ENCODE peak calls at places on chromosomes 2 and 18, in nine cellular contexts. One of them, this sample, is unnamed.

GRCh38 chr18:6807504-6808257 is 78.2 kb downstream of the ARHGAP28 start:
- DNase-seq in T-cell: no peak
- DNase-seq in right cardiac atrium: no peak
- DNase-seq in naive thymus-derived CD8-positive, alpha-beta T cell: no peak
- DNase-seq in WTC11: no peak
- DNase-seq in mucosa of descending colon: no peak
- DNase-seq in kidney tubule cell: no peak
- DNase-seq in GM04504: no peak
- DNase-seq in iris pigment epithelial cell: no peak
- DNase-seq in this sample: no peak

GRCh38 chr18:3199942-3200645 is 19.7 kb downstream of the MYOM1 start:
- DNase-seq in right cardiac atrium: no peak
- DNase-seq in GM04504: no peak
- DNase-seq in WTC11: no peak
- DNase-seq in mucosa of descending colon: no peak
- DNase-seq in kidney tubule cell: no peak
- DNase-seq in naive thymus-derived CD8-positive, alpha-beta T cell: no peak
- DNase-seq in iris pigment epithelial cell: no peak
- DNase-seq in T-cell: no peak
- DNase-seq in this sample: no peak

GRCh38 chr2:100524331-100524730 is 38.5 kb upstream of the PDCL3 start:
- DNase-seq in WTC11: no peak
- DNase-seq in GM04504: no peak
- DNase-seq in mucosa of descending colon: no peak
- DNase-seq in T-cell: no peak
- DNase-seq in kidney tubule cell: no peak
- DNase-seq in naive thymus-derived CD8-positive, alpha-beta T cell: no peak
- DNase-seq in right cardiac atrium: no peak
- DNase-seq in iris pigment epithelial cell: peak; percentile 7
- DNase-seq in this sample: no peak

GRCh38 chr2:56230171-56230570 is 46.4 kb downstream of the CCDC85A start:
- DNase-seq in mucosa of descending colon: no peak
- DNase-seq in kidney tubule cell: no peak
- DNase-seq in GM04504: peak; percentile 56
- DNase-seq in right cardiac atrium: no peak
- DNase-seq in iris pigment epithelial cell: peak; percentile 28
- DNase-seq in T-cell: no peak
- DNase-seq in WTC11: no peak
- DNase-seq in naive thymus-derived CD8-positive, alpha-beta T cell: no peak
- DNase-seq in this sample: no peak

GRCh38 chr2:119065146-119065545 is 93.4 kb downstream of the C1QL2 start:
- DNase-seq in WTC11: no peak
- DNase-seq in T-cell: no peak
- DNase-seq in iris pigment epithelial cell: no peak
- DNase-seq in right cardiac atrium: no peak
- DNase-seq in naive thymus-derived CD8-positive, alpha-beta T cell: no peak
- DNase-seq in mucosa of descending colon: no peak
- DNase-seq in kidney tubule cell: no peak
- DNase-seq in GM04504: no peak
- DNase-seq in this sample: no peak

GRCh38 chr2:216056739-216057138 is 24.9 kb downstream of the PECR start:
- DNase-seq in mucosa of descending colon: no peak
- DNase-seq in iris pigment epithelial cell: no peak
- DNase-seq in GM04504: no peak
- DNase-seq in WTC11: no peak
- DNase-seq in T-cell: no peak
- DNase-seq in kidney tubule cell: peak; percentile 63
- DNase-seq in right cardiac atrium: no peak
- DNase-seq in naive thymus-derived CD8-positive, alpha-beta T cell: no peak
- DNase-seq in this sample: no peak

GRCh38 chr2:47334356-47335136 is 68.4 kb upstream of the MSH2 start:
- DNase-seq in WTC11: peak; percentile 41
- DNase-seq in iris pigment epithelial cell: no peak
- DNase-seq in GM04504: no peak
- DNase-seq in T-cell: no peak
- DNase-seq in naive thymus-derived CD8-positive, alpha-beta T cell: no peak
- DNase-seq in mucosa of descending colon: no peak
- DNase-seq in kidney tubule cell: peak; percentile 25
- DNase-seq in right cardiac atrium: no peak
- DNase-seq in this sample: no peak

GRCh38 chr2:214103199-214104001 is 307.5 kb upstream of the VWC2L start:
- DNase-seq in mucosa of descending colon: no peak
- DNase-seq in T-cell: no peak
- DNase-seq in WTC11: no peak
- DNase-seq in right cardiac atrium: no peak
- DNase-seq in naive thymus-derived CD8-positive, alpha-beta T cell: no peak
- DNase-seq in iris pigment epithelial cell: peak; percentile 11
- DNase-seq in kidney tubule cell: peak; percentile 53
- DNase-seq in GM04504: no peak
- DNase-seq in this sample: no peak

GRCh38 chr18:6355789-6356589 is 58.7 kb downstream of the L3MBTL4 start:
- DNase-seq in naive thymus-derived CD8-positive, alpha-beta T cell: no peak
- DNase-seq in WTC11: no peak
- DNase-seq in right cardiac atrium: no peak
- DNase-seq in T-cell: no peak
- DNase-seq in iris pigment epithelial cell: peak; percentile 24
- DNase-seq in mucosa of descending colon: no peak
- DNase-seq in kidney tubule cell: peak; percentile 94
- DNase-seq in GM04504: no peak
- DNase-seq in this sample: no peak

GRCh38 chr2:66553370-66553769 is 118.4 kb downstream of the MEIS1 start:
- DNase-seq in right cardiac atrium: peak; percentile 47
- DNase-seq in naive thymus-derived CD8-positive, alpha-beta T cell: no peak
- DNase-seq in GM04504: no peak
- DNase-seq in WTC11: no peak
- DNase-seq in T-cell: no peak
- DNase-seq in iris pigment epithelial cell: no peak
- DNase-seq in mucosa of descending colon: no peak
- DNase-seq in kidney tubule cell: no peak
- DNase-seq in this sample: no peak

GRCh38 chr2:139916822-139917221 is 1136.6 kb upstream of the NXPH2 start:
- DNase-seq in T-cell: no peak
- DNase-seq in mucosa of descending colon: no peak
- DNase-seq in naive thymus-derived CD8-positive, alpha-beta T cell: no peak
- DNase-seq in iris pigment epithelial cell: no peak
- DNase-seq in GM04504: no peak
- DNase-seq in WTC11: no peak
- DNase-seq in kidney tubule cell: no peak
- DNase-seq in right cardiac atrium: no peak
- DNase-seq in this sample: no peak

GRCh38 chr2:69309336-69310048 is 77.5 kb downstream of the GFPT1 start:
- DNase-seq in kidney tubule cell: peak; percentile 16
- DNase-seq in WTC11: no peak
- DNase-seq in naive thymus-derived CD8-positive, alpha-beta T cell: no peak
- DNase-seq in T-cell: no peak
- DNase-seq in right cardiac atrium: peak; percentile 64
- DNase-seq in mucosa of descending colon: peak; percentile 71
- DNase-seq in iris pigment epithelial cell: peak; percentile 60
- DNase-seq in GM04504: no peak
- DNase-seq in this sample: no peak

GRCh38 chr2:165846056-165846455 is 52.0 kb upstream of the GALNT3 start:
- DNase-seq in T-cell: no peak
- DNase-seq in right cardiac atrium: no peak
- DNase-seq in mucosa of descending colon: no peak
- DNase-seq in iris pigment epithelial cell: no peak
- DNase-seq in kidney tubule cell: no peak
- DNase-seq in naive thymus-derived CD8-positive, alpha-beta T cell: no peak
- DNase-seq in WTC11: no peak
- DNase-seq in GM04504: no peak
- DNase-seq in this sample: no peak

GRCh38 chr2:150389487-150389886 is 98.0 kb downstream of the RND3 start:
- DNase-seq in GM04504: peak; percentile 57
- DNase-seq in mucosa of descending colon: no peak
- DNase-seq in kidney tubule cell: no peak
- DNase-seq in iris pigment epithelial cell: peak; percentile 14
- DNase-seq in naive thymus-derived CD8-positive, alpha-beta T cell: no peak
- DNase-seq in right cardiac atrium: no peak
- DNase-seq in WTC11: no peak
- DNase-seq in T-cell: no peak
- DNase-seq in this sample: no peak

GRCh38 chr2:235026137-235026536 is 74.3 kb downstream of the SH3BP4 start:
- DNase-seq in naive thymus-derived CD8-positive, alpha-beta T cell: no peak
- DNase-seq in kidney tubule cell: peak; percentile 94
- DNase-seq in T-cell: no peak
- DNase-seq in mucosa of descending colon: peak; percentile 19
- DNase-seq in iris pigment epithelial cell: peak; percentile 92
- DNase-seq in right cardiac atrium: no peak
- DNase-seq in WTC11: no peak
- DNase-seq in GM04504: peak; percentile 71
- DNase-seq in this sample: no peak

GRCh38 chr2:219969508-219969907 is 342.1 kb downstream of the SLC4A3 start:
- DNase-seq in T-cell: no peak
- DNase-seq in naive thymus-derived CD8-positive, alpha-beta T cell: no peak
- DNase-seq in mucosa of descending colon: no peak
- DNase-seq in GM04504: no peak
- DNase-seq in WTC11: no peak
- DNase-seq in right cardiac atrium: no peak
- DNase-seq in iris pigment epithelial cell: peak; percentile 67
- DNase-seq in kidney tubule cell: peak; percentile 30
- DNase-seq in this sample: no peak

GRCh38 chr2:121088251-121089004 is 196.6 kb downstream of the TFCP2L1 start:
- DNase-seq in naive thymus-derived CD8-positive, alpha-beta T cell: no peak
- DNase-seq in kidney tubule cell: no peak
- DNase-seq in GM04504: no peak
- DNase-seq in WTC11: no peak
- DNase-seq in mucosa of descending colon: no peak
- DNase-seq in T-cell: no peak
- DNase-seq in iris pigment epithelial cell: no peak
- DNase-seq in right cardiac atrium: peak; percentile 59
- DNase-seq in this sample: no peak

GRCh38 chr18:9419956-9420631 is 55.2 kb upstream of the RALBP1 start:
- DNase-seq in right cardiac atrium: no peak
- DNase-seq in iris pigment epithelial cell: peak; percentile 54
- DNase-seq in GM04504: no peak
- DNase-seq in mucosa of descending colon: no peak
- DNase-seq in T-cell: no peak
- DNase-seq in WTC11: no peak
- DNase-seq in kidney tubule cell: peak; percentile 85
- DNase-seq in naive thymus-derived CD8-positive, alpha-beta T cell: no peak
- DNase-seq in this sample: no peak

GRCh38 chr18:76616373-76616772 is 121.3 kb upstream of the ZNF516 start:
- DNase-seq in mucosa of descending colon: no peak
- DNase-seq in naive thymus-derived CD8-positive, alpha-beta T cell: no peak
- DNase-seq in WTC11: no peak
- DNase-seq in kidney tubule cell: no peak
- DNase-seq in T-cell: no peak
- DNase-seq in GM04504: no peak
- DNase-seq in iris pigment epithelial cell: no peak
- DNase-seq in right cardiac atrium: no peak
- DNase-seq in this sample: no peak

GRCh38 chr2:168528469-168528868 is 72.4 kb downstream of the CERS6 start:
- DNase-seq in WTC11: no peak
- DNase-seq in kidney tubule cell: no peak
- DNase-seq in iris pigment epithelial cell: peak; percentile 71
- DNase-seq in T-cell: no peak
- DNase-seq in right cardiac atrium: no peak
- DNase-seq in mucosa of descending colon: no peak
- DNase-seq in naive thymus-derived CD8-positive, alpha-beta T cell: no peak
- DNase-seq in GM04504: no peak
- DNase-seq in this sample: no peak

GRCh38 chr2:182821172-182821571 is 45.3 kb downstream of the FRZB start:
- DNase-seq in mucosa of descending colon: no peak
- DNase-seq in iris pigment epithelial cell: peak; percentile 19
- DNase-seq in kidney tubule cell: peak; percentile 8
- DNase-seq in right cardiac atrium: no peak
- DNase-seq in naive thymus-derived CD8-positive, alpha-beta T cell: no peak
- DNase-seq in GM04504: no peak
- DNase-seq in WTC11: no peak
- DNase-seq in T-cell: no peak
- DNase-seq in this sample: no peak

GRCh38 chr2:217329023-217329431 is 469.2 kb upstream of the TNP1 start:
- DNase-seq in kidney tubule cell: no peak
- DNase-seq in WTC11: no peak
- DNase-seq in T-cell: no peak
- DNase-seq in iris pigment epithelial cell: no peak
- DNase-seq in mucosa of descending colon: no peak
- DNase-seq in right cardiac atrium: no peak
- DNase-seq in naive thymus-derived CD8-positive, alpha-beta T cell: no peak
- DNase-seq in GM04504: no peak
- DNase-seq in this sample: no peak

GRCh38 chr2:233174131-233174530 is 77.3 kb upstream of the ATG16L1 start:
- DNase-seq in WTC11: no peak
- DNase-seq in mucosa of descending colon: no peak
- DNase-seq in GM04504: no peak
- DNase-seq in iris pigment epithelial cell: no peak
- DNase-seq in kidney tubule cell: no peak
- DNase-seq in naive thymus-derived CD8-positive, alpha-beta T cell: no peak
- DNase-seq in right cardiac atrium: no peak
- DNase-seq in T-cell: no peak
- DNase-seq in this sample: no peak

GRCh38 chr2:41717883-41718282 is 329.9 kb upstream of the PKDCC start:
- DNase-seq in WTC11: no peak
- DNase-seq in naive thymus-derived CD8-positive, alpha-beta T cell: no peak
- DNase-seq in kidney tubule cell: peak; percentile 77
- DNase-seq in T-cell: no peak
- DNase-seq in iris pigment epithelial cell: peak; percentile 39
- DNase-seq in mucosa of descending colon: no peak
- DNase-seq in GM04504: no peak
- DNase-seq in right cardiac atrium: no peak
- DNase-seq in this sample: no peak

GRCh38 chr2:194962254-194962653 is 694.8 kb upstream of the SLC39A10 start:
- DNase-seq in kidney tubule cell: no peak
- DNase-seq in iris pigment epithelial cell: no peak
- DNase-seq in naive thymus-derived CD8-positive, alpha-beta T cell: no peak
- DNase-seq in WTC11: no peak
- DNase-seq in T-cell: no peak
- DNase-seq in GM04504: no peak
- DNase-seq in mucosa of descending colon: no peak
- DNase-seq in right cardiac atrium: no peak
- DNase-seq in this sample: no peak

GRCh38 chr2:70690846-70691245 is 77.2 kb downstream of the ADD2 start:
- DNase-seq in GM04504: no peak
- DNase-seq in mucosa of descending colon: no peak
- DNase-seq in kidney tubule cell: no peak
- DNase-seq in iris pigment epithelial cell: no peak
- DNase-seq in WTC11: no peak
- DNase-seq in naive thymus-derived CD8-positive, alpha-beta T cell: no peak
- DNase-seq in right cardiac atrium: no peak
- DNase-seq in T-cell: no peak
- DNase-seq in this sample: no peak

GRCh38 chr18:12765127-12765526 is 62.3 kb downstream of the PSMG2 start:
- DNase-seq in GM04504: no peak
- DNase-seq in naive thymus-derived CD8-positive, alpha-beta T cell: no peak
- DNase-seq in T-cell: no peak
- DNase-seq in mucosa of descending colon: peak; percentile 53
- DNase-seq in iris pigment epithelial cell: no peak
- DNase-seq in WTC11: no peak
- DNase-seq in kidney tubule cell: no peak
- DNase-seq in right cardiac atrium: no peak
- DNase-seq in this sample: no peak

GRCh38 chr18:43013489-43013888 is 102.0 kb downstream of the RIT2 start:
- DNase-seq in iris pigment epithelial cell: peak; percentile 90
- DNase-seq in right cardiac atrium: no peak
- DNase-seq in T-cell: no peak
- DNase-seq in kidney tubule cell: no peak
- DNase-seq in mucosa of descending colon: no peak
- DNase-seq in naive thymus-derived CD8-positive, alpha-beta T cell: no peak
- DNase-seq in GM04504: no peak
- DNase-seq in WTC11: no peak
- DNase-seq in this sample: no peak

GRCh38 chr2:211035548-211036185 is 479.3 kb downstream of the CPS1 start:
- DNase-seq in right cardiac atrium: no peak
- DNase-seq in kidney tubule cell: peak; percentile 33
- DNase-seq in iris pigment epithelial cell: peak; percentile 36
- DNase-seq in WTC11: no peak
- DNase-seq in mucosa of descending colon: no peak
- DNase-seq in GM04504: no peak
- DNase-seq in naive thymus-derived CD8-positive, alpha-beta T cell: no peak
- DNase-seq in T-cell: no peak
- DNase-seq in this sample: peak; percentile 10

GRCh38 chr2:54712516-54712915 is 10.9 kb upstream of the EML6 start:
- DNase-seq in right cardiac atrium: no peak
- DNase-seq in iris pigment epithelial cell: no peak
- DNase-seq in T-cell: no peak
- DNase-seq in kidney tubule cell: no peak
- DNase-seq in mucosa of descending colon: no peak
- DNase-seq in WTC11: no peak
- DNase-seq in naive thymus-derived CD8-positive, alpha-beta T cell: no peak
- DNase-seq in GM04504: no peak
- DNase-seq in this sample: no peak

GRCh38 chr2:133286326-133286922 is 281.8 kb downstream of the NCKAP5 start:
- DNase-seq in GM04504: no peak
- DNase-seq in right cardiac atrium: no peak
- DNase-seq in T-cell: no peak
- DNase-seq in kidney tubule cell: peak; percentile 19
- DNase-seq in WTC11: no peak
- DNase-seq in naive thymus-derived CD8-positive, alpha-beta T cell: no peak
- DNase-seq in iris pigment epithelial cell: peak; percentile 60
- DNase-seq in mucosa of descending colon: no peak
- DNase-seq in this sample: no peak